ENCODE peak calls at places on chromosomes 4 and X, in seven cellular contexts. J is gastrocnemius medialis; Y is CD8-positive, alpha-beta T cell; F is body of pancreas; X is lung; Q is CD4-positive, CD25-positive, alpha-beta regulatory T cell; Z is lower lobe of right lung. V is an unnamed sample.

GRCh38 chr4:78166582-78166981 is 109.5 kb downstream of the FRAS1 start:
- DNase-seq in J (no peak), Y (no peak), F (no peak), X (no peak), Q (no peak), Z (no peak), V (no peak)

GRCh38 chrX:124358796-124359386 is 12.5 kb downstream of the SH2D1A start:
- DNase-seq in J (no peak), Y (no peak), F (no peak), X (no peak), Q (peak; percentile 23), Z (no peak), V (no peak)

GRCh38 chr4:30866444-30866843 is 146.3 kb downstream of the PCDH7 start:
- DNase-seq in J (no peak), Y (no peak), F (no peak), X (no peak), Q (no peak), Z (no peak), V (no peak)

GRCh38 chrX:155334486-155335316 is at the start of gene CLIC2:
- DNase-seq in J (no peak), Y (no peak), F (no peak), X (peak; percentile 72), Q (no peak), Z (peak; percentile 43), V (no peak)

GRCh38 chrX:42704454-42704853 is 73.5 kb downstream of the PPP1R2C start:
- DNase-seq in J (no peak), Y (no peak), F (no peak), X (no peak), Q (no peak), Z (no peak), V (no peak)

GRCh38 chr4:111466821-111467605 is 678.2 kb upstream of the FAM241A start:
- DNase-seq in J (no peak), Y (no peak), F (no peak), X (no peak), Q (no peak), Z (no peak), V (no peak)

GRCh38 chr4:159077702-159078495 is 25.0 kb upstream of the RAPGEF2 start:
- DNase-seq in J (no peak), Y (no peak), F (no peak), X (no peak), Q (peak; percentile 22), Z (no peak), V (no peak)

GRCh38 chrX:74853255-74853654 is 72.0 kb downstream of the NEXMIF start:
- DNase-seq in J (no peak), Y (no peak), F (no peak), X (no peak), Q (no peak), Z (no peak), V (no peak)

GRCh38 chrX:138756234-138756633 is 44.7 kb upstream of the FGF13 start:
- DNase-seq in J (peak; percentile 4), Y (no peak), F (no peak), X (no peak), Q (no peak), Z (peak; percentile 37), V (peak; percentile 54)

GRCh38 chr4:170386974-170387373 is 297.2 kb upstream of the AADAT start:
- DNase-seq in J (no peak), Y (no peak), F (no peak), X (no peak), Q (no peak), Z (no peak), V (no peak)

GRCh38 chr4:150126201-150126879 is 48.1 kb downstream of the DCLK2 start:
- DNase-seq in J (no peak), Y (no peak), F (no peak), X (no peak), Q (no peak), Z (no peak), V (no peak)

GRCh38 chr4:11615601-11616000 is 186.9 kb upstream of the HS3ST1 start:
- DNase-seq in J (no peak), Y (no peak), F (no peak), X (no peak), Q (no peak), Z (no peak), V (no peak)

GRCh38 chr4:52864816-52865215 is 2.7 kb downstream of the RASL11B start:
- DNase-seq in J (no peak), Y (no peak), F (no peak), X (no peak), Q (no peak), Z (no peak), V (no peak)

GRCh38 chr4:6855692-6856297 is 53.8 kb upstream of the TBC1D14 start:
- DNase-seq in J (peak; percentile 79), Y (no peak), F (no peak), X (no peak), Q (peak; percentile 58), Z (no peak), V (no peak)

GRCh38 chr4:55012363-55013255 is 112.8 kb downstream of the KDR start:
- DNase-seq in J (no peak), Y (no peak), F (peak; percentile 33), X (no peak), Q (no peak), Z (no peak), V (no peak)

GRCh38 chrX:154348114-154348531 is 26.3 kb downstream of the FLNA start:
- DNase-seq in J (no peak), Y (no peak), F (no peak), X (no peak), Q (no peak), Z (peak; percentile 19), V (peak; percentile 71)

DNA sequence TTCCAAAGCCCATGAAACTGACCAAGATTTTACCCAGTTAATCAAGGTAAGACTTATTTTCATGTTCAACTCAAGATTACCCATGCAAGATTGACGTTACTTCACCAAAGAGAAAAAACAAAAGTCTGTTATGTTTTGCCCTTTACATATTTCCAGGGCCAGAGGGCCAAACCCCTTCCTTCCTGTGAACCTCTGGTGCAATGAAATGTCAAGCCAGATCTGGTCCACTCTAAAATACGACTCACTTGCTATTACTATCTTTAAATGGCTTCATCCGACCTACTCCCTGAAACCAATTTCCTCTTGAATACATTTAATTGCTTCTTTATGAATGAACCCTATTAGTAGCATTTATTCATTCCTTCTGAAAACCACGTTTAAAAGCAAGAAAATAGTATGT is 33.0 kb downstream of the TSPAN5 start:
- DNase-seq in J (no peak), Y (no peak), F (no peak), X (no peak), Q (no peak), Z (no peak), V (no peak)
- H3K4me3 ChIP-seq in J (no peak overlapping the region), Y (no peak overlapping the region), F (no peak overlapping the region), X (no peak overlapping the region), Q (peak overlapping the region; percentile 72), Z (no peak overlapping the region), V (no peak overlapping the region)

DNA sequence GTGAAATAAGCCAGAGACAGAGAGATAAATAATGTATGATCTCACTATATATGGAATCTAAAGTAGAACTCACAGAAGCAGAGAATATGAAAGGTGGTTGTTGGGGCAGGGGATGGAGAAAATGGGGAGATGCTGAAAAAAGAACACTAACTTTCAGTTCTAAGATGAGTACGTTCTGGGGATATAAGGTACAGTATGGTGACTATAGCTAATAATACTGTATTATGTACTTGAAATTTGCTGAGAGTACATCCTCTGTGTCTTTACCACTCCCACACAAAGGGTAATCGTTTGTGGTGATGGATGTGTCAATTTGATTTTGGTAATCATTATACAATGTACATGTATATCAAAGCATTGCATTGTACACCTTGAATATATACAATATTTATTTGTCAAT is 6.6 kb downstream of the FBXL5 start:
- DNase-seq in J (no peak), Y (no peak), F (no peak), X (no peak), Q (no peak), Z (no peak), V (no peak)
- H3K4me1 ChIP-seq in J (peaks cover 62% of the 10 kb centered on the region), Y (peaks cover 53% of the 10 kb centered on the region), F (peaks cover 50% of the 10 kb centered on the region), X (peaks cover 13% of the 10 kb centered on the region), Q (peaks cover 54% of the 10 kb centered on the region), Z (peaks cover 83% of the 10 kb centered on the region), V (peaks cover 10% of the 10 kb centered on the region)

GRCh38 chrX:68749426-68749825 is 79.4 kb upstream of the EFNB1 start:
- DNase-seq in J (no peak), Y (no peak), F (no peak), X (no peak), Q (no peak), Z (no peak), V (no peak)

GRCh38 chrX:68753218-68753617 is 75.6 kb upstream of the EFNB1 start:
- DNase-seq in J (no peak), Y (no peak), F (no peak), X (no peak), Q (no peak), Z (no peak), V (no peak)

GRCh38 chrX:68750316-68750715 is 78.5 kb upstream of the EFNB1 start:
- DNase-seq in J (no peak), Y (no peak), F (no peak), X (no peak), Q (no peak), Z (no peak), V (no peak)

GRCh38 chrX:68754406-68754805 is 74.4 kb upstream of the EFNB1 start:
- DNase-seq in J (no peak), Y (no peak), F (no peak), X (no peak), Q (no peak), Z (no peak), V (no peak)

DNA sequence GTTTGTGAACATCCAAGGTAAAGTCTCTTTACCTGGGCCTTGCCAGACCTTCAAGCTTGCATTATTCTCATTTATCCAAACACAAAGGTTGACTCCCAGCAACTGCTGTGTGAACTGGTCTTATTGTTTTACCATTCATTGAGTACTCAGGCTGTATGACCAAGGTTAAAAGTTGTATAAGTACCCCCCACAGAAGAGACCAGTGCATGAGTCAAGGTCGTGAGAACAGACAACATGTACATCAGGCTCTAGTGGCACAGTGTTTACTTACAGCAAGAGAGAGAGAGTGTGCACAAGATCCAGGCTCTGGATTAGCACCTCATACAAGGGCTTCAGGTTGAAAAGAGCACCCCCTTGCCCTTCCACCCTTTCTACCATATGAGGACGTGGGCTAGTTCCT is 77.4 kb upstream of the EFNB1 start:
- DNase-seq in J (no peak), Y (no peak), F (no peak), X (no peak), Q (no peak), Z (no peak), V (no peak)
- H3K9me3 ChIP-seq in J (no peaks in the 10 kb centered on the region), Y (no peaks in the 10 kb centered on the region), F (no peaks in the 10 kb centered on the region), X (no peaks in the 10 kb centered on the region), Q (no peaks in the 10 kb centered on the region), Z (no peaks in the 10 kb centered on the region), V (no peaks in the 10 kb centered on the region)

DNA sequence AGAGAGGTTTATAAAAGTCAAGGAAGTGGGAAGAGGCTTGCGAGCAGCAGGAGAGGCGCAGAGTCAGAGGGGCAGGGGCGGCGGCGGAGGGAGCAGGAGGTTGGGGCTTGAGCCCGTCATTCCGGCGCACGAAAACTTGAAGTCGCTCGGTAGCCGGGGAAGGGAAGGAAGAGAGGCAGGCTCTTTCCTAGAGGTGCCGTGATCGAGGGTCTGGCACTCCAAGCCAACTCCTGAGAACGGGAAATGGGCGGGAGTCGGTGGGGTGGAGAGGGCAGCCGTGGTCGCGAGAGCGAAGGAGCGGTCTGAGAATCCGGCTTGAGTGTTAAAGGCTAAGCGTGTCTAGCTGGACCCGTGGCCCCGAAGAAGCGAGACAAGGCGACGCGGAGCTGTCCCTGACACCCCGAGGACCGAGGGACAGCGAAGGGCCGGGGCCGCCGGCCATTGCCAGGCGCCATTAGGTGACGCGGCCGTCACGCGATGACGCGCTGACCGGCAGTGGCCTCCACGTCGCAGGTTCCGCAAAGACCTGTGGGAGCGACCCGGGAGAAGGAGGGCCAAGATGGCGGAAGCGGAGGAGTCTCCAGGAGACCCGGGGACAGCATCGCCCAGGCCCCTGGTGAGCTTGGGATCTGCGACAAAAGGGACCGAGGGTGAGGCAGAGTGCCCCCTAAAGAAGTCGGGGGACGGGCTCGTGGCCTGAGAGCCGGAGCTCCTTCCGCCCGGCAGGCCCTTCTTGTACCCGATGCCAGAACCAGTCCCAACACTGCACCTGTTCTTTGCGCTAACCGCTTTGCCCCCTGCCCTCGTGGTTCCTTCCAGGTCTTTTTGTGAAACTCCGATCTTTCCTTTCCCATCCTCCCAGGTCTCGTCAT is at the start of gene YIPF6:
- DNase-seq in J (peak; percentile 68), Y (peak; percentile 43), F (peak; percentile 83), X (peak; percentile 74), Q (peak; percentile 57), Z (peak; percentile 87), V (peak; percentile 93)
- H3K4me3 ChIP-seq in J (peak within 1 kb of the TSS; percentile 78), Y (peak within 1 kb of the TSS; percentile 88), F (peak within 1 kb of the TSS; percentile 43), X (peak within 1 kb of the TSS; percentile 74), Q (peak within 1 kb of the TSS; percentile 90), Z (peak within 1 kb of the TSS; percentile 61), V (peak within 1 kb of the TSS; percentile 96)